ENCODE peak calls at places on chromosomes 13 and 19, in four cellular contexts. One of them, this sample, is unnamed.

GRCh38 chr13:101417501-101417900 is 1.2 kb upstream of the NALCN start:
- DNase-seq in GM12878: no peak
- DNase-seq in H1: no peak
- DNase-seq in stomach: no peak
- DNase-seq in this sample: no peak

GRCh38 chr13:94641432-94641941 is 39.8 kb downstream of the GPR180 start:
- DNase-seq in GM12878: no peak
- DNase-seq in H1: no peak
- DNase-seq in stomach: no peak
- DNase-seq in this sample: no peak

GRCh38 chr13:113548171-113548641 is 36.3 kb upstream of the TFDP1 start:
- DNase-seq in H1: no peak
- DNase-seq in stomach: no peak
- DNase-seq in GM12878: no peak
- DNase-seq in this sample: no peak

GRCh38 chr13:32031025-32031814 is at the start of gene FRY:
- DNase-seq in stomach: peak; percentile 60
- DNase-seq in GM12878: no peak
- DNase-seq in H1: peak; percentile 58
- DNase-seq in this sample: peak; percentile 22

GRCh38 chr13:40420160-40420740 is 246.2 kb downstream of the FOXO1 start:
- DNase-seq in GM12878: no peak
- DNase-seq in stomach: no peak
- DNase-seq in H1: no peak
- DNase-seq in this sample: no peak

GRCh38 chr13:69997061-69997460 is 110.6 kb upstream of the ATXN8OS start:
- DNase-seq in H1: no peak
- DNase-seq in GM12878: no peak
- DNase-seq in stomach: no peak
- DNase-seq in this sample: no peak

GRCh38 chr13:99028890-99029289 is 51.0 kb upstream of the DOCK9 start:
- DNase-seq in stomach: no peak
- DNase-seq in GM12878: no peak
- DNase-seq in H1: peak; percentile 41
- DNase-seq in this sample: no peak

GRCh38 chr19:13885826-13886365 is 9.0 kb downstream of the NANOS3 start:
- DNase-seq in GM12878: no peak
- DNase-seq in stomach: no peak
- DNase-seq in H1: no peak
- DNase-seq in this sample: no peak

GRCh38 chr19:6718741-6719539 is 1.5 kb downstream of the C3 start:
- DNase-seq in H1: no peak
- DNase-seq in stomach: no peak
- DNase-seq in GM12878: no peak
- DNase-seq in this sample: no peak

GRCh38 chr19:49592486-49593232 is 1.7 kb downstream of the PRR12 start:
- DNase-seq in GM12878: no peak
- DNase-seq in H1: no peak
- DNase-seq in stomach: no peak
- DNase-seq in this sample: no peak

GRCh38 chr19:6241680-6242079 is 38.1 kb downstream of the MLLT1 start:
- DNase-seq in GM12878: no peak
- DNase-seq in H1: no peak
- DNase-seq in stomach: no peak
- DNase-seq in this sample: peak; percentile 54

GRCh38 chr19:57227461-57227860 is 3.4 kb upstream of the AURKC start:
- DNase-seq in GM12878: no peak
- DNase-seq in stomach: no peak
- DNase-seq in H1: no peak
- DNase-seq in this sample: no peak

GRCh38 chr13:26653310-26653709 is 95.8 kb downstream of the WASF3 start:
- DNase-seq in stomach: no peak
- DNase-seq in GM12878: no peak
- DNase-seq in H1: no peak
- DNase-seq in this sample: no peak

GRCh38 chr19:35518313-35518712 is 4.9 kb upstream of the DMKN start:
- DNase-seq in stomach: no peak
- DNase-seq in H1: no peak
- DNase-seq in GM12878: no peak
- DNase-seq in this sample: no peak

GRCh38 chr19:1652471-1653299 is at the start of gene TCF3:
- DNase-seq in GM12878: peak; percentile 95
- DNase-seq in H1: peak; percentile 98
- DNase-seq in stomach: peak; percentile 99
- DNase-seq in this sample: peak; percentile 98
- TF ChIP-seq EP300 in GM12878: no peak
- TF ChIP-seq EP300 in H1: no peak
- TF ChIP-seq EP300 in stomach: peak; percentile 53
- TF ChIP-seq EP300 in this sample: peak; percentile 94

GRCh38 chr13:23377603-23378002 is 55.9 kb downstream of the SACS start:
- DNase-seq in GM12878: no peak
- DNase-seq in H1: no peak
- DNase-seq in stomach: no peak
- DNase-seq in this sample: no peak
- H3K4me1 ChIP-seq in GM12878: peaks cover 34% of the 10 kb centered on the region
- H3K4me1 ChIP-seq in H1: peaks cover 7% of the 10 kb centered on the region
- H3K4me1 ChIP-seq in stomach: peaks cover 38% of the 10 kb centered on the region
- H3K4me1 ChIP-seq in this sample: no peaks in the 10 kb centered on the region

GRCh38 chr19:12333162-12334159 is at the start of gene ZNF563:
- DNase-seq in H1: peak; percentile 93
- DNase-seq in stomach: peak; percentile 99
- DNase-seq in GM12878: peak; percentile 93
- DNase-seq in this sample: peak; percentile 98
- TF ChIP-seq EP300 in H1: no peak
- TF ChIP-seq EP300 in stomach: no peak
- TF ChIP-seq EP300 in GM12878: no peak
- TF ChIP-seq EP300 in this sample: no peak

GRCh38 chr19:2803486-2804155 is 16.0 kb upstream of the ZNF554 start:
- DNase-seq in stomach: no peak
- DNase-seq in H1: no peak
- DNase-seq in GM12878: no peak
- DNase-seq in this sample: no peak
- H3K4me1 ChIP-seq in stomach: peaks cover 3% of the 10 kb centered on the region
- H3K4me1 ChIP-seq in H1: no peaks in the 10 kb centered on the region
- H3K4me1 ChIP-seq in GM12878: no peaks in the 10 kb centered on the region
- H3K4me1 ChIP-seq in this sample: no peaks in the 10 kb centered on the region

GRCh38 chr19:37931941-37932655 is 25.1 kb downstream of the SIPA1L3 start:
- DNase-seq in H1: peak; percentile 70
- DNase-seq in GM12878: no peak
- DNase-seq in stomach: peak; percentile 94
- DNase-seq in this sample: no peak
- TF ChIP-seq EP300 in H1: peak; percentile 32
- TF ChIP-seq EP300 in GM12878: no peak
- TF ChIP-seq EP300 in stomach: no peak
- TF ChIP-seq EP300 in this sample: no peak

GRCh38 chr19:5194641-5195040 is 146.0 kb downstream of the PTPRS start:
- DNase-seq in stomach: no peak
- DNase-seq in H1: no peak
- DNase-seq in GM12878: no peak
- DNase-seq in this sample: no peak

GRCh38 chr19:5189318-5189607 is 151.3 kb downstream of the PTPRS start:
- DNase-seq in GM12878: no peak
- DNase-seq in H1: no peak
- DNase-seq in stomach: no peak
- DNase-seq in this sample: no peak

GRCh38 chr19:5193192-5193591 is 147.4 kb downstream of the PTPRS start:
- DNase-seq in H1: peak; percentile 54
- DNase-seq in stomach: no peak
- DNase-seq in GM12878: no peak
- DNase-seq in this sample: no peak

GRCh38 chr19:5191091-5191490 is 149.5 kb downstream of the PTPRS start:
- DNase-seq in H1: no peak
- DNase-seq in stomach: no peak
- DNase-seq in GM12878: no peak
- DNase-seq in this sample: no peak

GRCh38 chr19:5192568-5192967 is 148.0 kb downstream of the PTPRS start:
- DNase-seq in stomach: no peak
- DNase-seq in H1: no peak
- DNase-seq in GM12878: no peak
- DNase-seq in this sample: no peak
- H3K4me1 ChIP-seq in stomach: no peaks in the 10 kb centered on the region
- H3K4me1 ChIP-seq in H1: peaks cover 9% of the 10 kb centered on the region
- H3K4me1 ChIP-seq in GM12878: no peaks in the 10 kb centered on the region
- H3K4me1 ChIP-seq in this sample: peaks cover 8% of the 10 kb centered on the region

DNA sequence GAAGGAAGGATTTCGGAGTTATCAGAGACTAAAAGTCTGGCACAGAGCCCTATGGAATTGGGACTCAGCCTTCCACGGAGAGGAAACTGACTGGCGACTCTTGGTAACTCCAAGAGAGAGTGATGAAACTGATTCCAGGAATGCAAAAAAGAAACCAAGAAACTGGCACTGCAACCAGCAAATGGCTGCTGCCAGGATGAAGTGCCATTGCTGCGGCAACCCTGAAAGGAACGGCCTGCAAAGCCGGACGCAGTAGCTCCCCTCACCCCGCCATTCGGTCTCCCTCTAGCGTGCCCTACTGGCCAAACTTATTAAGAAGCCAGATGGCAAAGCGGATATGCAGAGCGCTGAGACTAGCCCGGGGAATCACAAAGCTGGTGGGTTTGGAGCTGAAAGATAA is 236.0 kb downstream of the PCDH9 start:
- DNase-seq in H1: peak; percentile 51
- DNase-seq in GM12878: no peak
- DNase-seq in stomach: peak; percentile 61
- DNase-seq in this sample: peak; percentile 28
- TF ChIP-seq EP300 in H1: no peak
- TF ChIP-seq EP300 in GM12878: no peak
- TF ChIP-seq EP300 in stomach: no peak
- TF ChIP-seq EP300 in this sample: peak; percentile 15

DNA sequence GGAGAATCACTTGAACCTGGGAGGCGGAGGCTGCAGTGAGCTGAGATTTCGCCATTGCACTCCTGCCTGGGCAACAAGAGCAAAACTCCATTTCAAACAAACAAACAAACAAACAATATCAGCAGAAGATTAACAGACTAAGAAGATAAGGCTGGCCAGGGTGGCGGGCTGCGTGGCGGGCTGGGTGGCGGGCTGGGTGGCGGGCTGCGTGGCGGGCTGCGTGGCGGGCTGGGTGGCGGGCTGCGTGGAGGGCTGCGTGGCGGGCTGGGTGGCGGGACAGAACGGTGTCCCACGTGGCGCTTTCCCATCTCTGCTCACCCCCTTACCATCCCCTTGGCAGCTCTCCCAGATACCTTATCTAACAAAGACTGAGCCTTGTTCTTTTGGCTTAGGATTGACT is 196.2 kb downstream of the COL4A1 start:
- DNase-seq in H1: no peak
- DNase-seq in GM12878: no peak
- DNase-seq in stomach: no peak
- DNase-seq in this sample: no peak
- H3K4me1 ChIP-seq in H1: peaks cover 13% of the 10 kb centered on the region
- H3K4me1 ChIP-seq in GM12878: no peaks in the 10 kb centered on the region
- H3K4me1 ChIP-seq in stomach: peaks cover 19% of the 10 kb centered on the region
- H3K4me1 ChIP-seq in this sample: peaks cover 15% of the 10 kb centered on the region